ENCODE peak calls at places on chromosomes 1 and 21, in seven cellular contexts. A is endothelial cell of umbilical vein; J is breast epithelium; I is right lobe of liver; R is spleen; D is CD8-positive, alpha-beta T cell; X is BE2C. H is an unnamed sample.

GRCh38 chr1:78647238-78647637 is 2.4 kb upstream of the IFI44 start:
- DNase-seq in D (no peak), X (no peak), J (no peak), R (no peak), I (no peak), A (no peak), H (no peak)

GRCh38 chr1:184329962-184330868 is 56.6 kb upstream of the C1orf21 start:
- DNase-seq in R (no peak), A (peak; percentile 97), X (no peak), J (no peak), D (no peak), I (no peak), H (no peak)

GRCh38 chr1:79726321-79726720 is 719.8 kb upstream of the ADGRL4 start:
- DNase-seq in D (no peak), I (no peak), A (no peak), J (no peak), R (no peak), X (no peak), H (no peak)

GRCh38 chr1:187053876-187054275 is 225.1 kb downstream of the PLA2G4A start:
- DNase-seq in R (no peak), D (no peak), A (no peak), I (no peak), J (no peak), X (no peak), H (no peak)

GRCh38 chr1:113307771-113308451 is 82.4 kb upstream of the MAGI3 start:
- DNase-seq in R (no peak), X (no peak), A (no peak), J (no peak), I (no peak), D (no peak), H (peak; percentile 62)

GRCh38 chr1:66733348-66734017 is 18.8 kb upstream of the DYNLT5 start:
- DNase-seq in A (peak; percentile 56), X (no peak), I (no peak), J (no peak), D (no peak), R (no peak), H (no peak)

GRCh38 chr1:150922519-150922975 is 3.6 kb upstream of the SETDB1 start:
- DNase-seq in R (no peak), D (peak; percentile 77), X (peak; percentile 82), J (peak; percentile 58), I (peak; percentile 79), A (peak; percentile 72), H (peak; percentile 75)

GRCh38 chr1:58768971-58769808 is 14.7 kb downstream of the JUN start:
- DNase-seq in J (peak; percentile 66), I (peak; percentile 78), R (peak; percentile 76), A (peak; percentile 74), D (peak; percentile 50), X (peak; percentile 69), H (no peak)

GRCh38 chr21:27769763-27770162 is 802.9 kb upstream of the ADAMTS5 start:
- DNase-seq in D (no peak), R (no peak), I (no peak), J (no peak), X (no peak), A (no peak), H (no peak)

GRCh38 chr1:52906135-52906603 is 15.4 kb downstream of the ECHDC2 start:
- DNase-seq in R (no peak), I (peak; percentile 97), X (no peak), A (no peak), J (no peak), D (no peak), H (no peak)

GRCh38 chr21:41152149-41152548 is 15.8 kb upstream of the BACE2 start:
- DNase-seq in X (no peak), A (no peak), R (no peak), I (no peak), J (no peak), D (no peak), H (no peak)

GRCh38 chr21:39456665-39457064 is 4.9 kb downstream of the SH3BGR start:
- DNase-seq in A (no peak), D (no peak), I (no peak), R (no peak), X (no peak), J (no peak), H (no peak)

GRCh38 chr1:6591222-6591621 is 11.4 kb downstream of the ZBTB48 start:
- DNase-seq in J (no peak), A (peak; percentile 10), R (peak; percentile 88), X (no peak), I (no peak), D (no peak), H (no peak)
- H3K36me3 ChIP-seq in J (no peaks in the 10 kb centered on the region), A (peaks cover 4% of the 10 kb centered on the region), R (peaks cover 65% of the 10 kb centered on the region), X (peaks cover 31% of the 10 kb centered on the region), I (peaks cover 77% of the 10 kb centered on the region), D (peaks cover 59% of the 10 kb centered on the region), H (peaks cover 7% of the 10 kb centered on the region)

DNA sequence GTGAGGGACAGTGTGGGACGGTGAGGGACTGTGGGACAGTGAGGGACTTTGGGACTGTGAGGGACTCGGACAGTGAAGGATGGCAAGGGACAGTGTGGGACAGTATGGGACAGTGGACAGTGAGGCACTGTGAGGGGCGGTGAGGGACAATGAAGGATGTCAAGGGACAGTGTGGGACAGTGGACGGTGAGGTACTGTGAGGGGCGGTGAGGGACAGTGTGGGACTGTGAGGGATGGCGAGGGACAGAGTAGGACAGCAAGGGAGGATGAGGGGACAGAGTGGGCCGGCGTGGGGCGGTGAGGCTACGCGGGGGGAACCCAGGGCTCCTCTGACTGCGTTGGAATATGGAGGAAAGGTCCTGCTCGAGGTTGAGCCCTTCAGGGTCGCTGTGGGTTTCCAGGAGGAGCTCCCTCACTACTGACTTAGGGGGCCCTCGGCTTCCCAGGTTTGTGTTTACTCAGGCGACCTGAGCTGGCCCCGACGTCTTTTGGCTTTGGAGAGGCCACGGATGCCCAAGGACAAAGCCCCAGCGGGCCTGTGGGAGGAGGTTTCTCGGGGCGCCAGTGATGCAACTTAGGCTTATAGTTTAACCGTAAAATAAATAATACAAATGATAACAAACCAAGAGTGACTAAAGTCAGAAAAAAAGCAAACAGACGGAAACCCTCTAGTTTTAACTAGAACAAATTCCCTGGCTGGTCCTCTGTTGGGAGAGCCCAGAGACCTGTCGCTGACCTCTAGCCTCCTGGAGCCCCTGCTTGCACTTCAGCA is 1.1 kb upstream of the ERRFI1 start:
- DNase-seq in X (no peak), R (no peak), D (no peak), I (peak; percentile 94), A (no peak), J (no peak), H (no peak)
- H3K4me3 ChIP-seq in X (no peak overlapping the region), R (no peak overlapping the region), D (no peak overlapping the region), I (peak overlapping the region; percentile 76), A (no peak overlapping the region), J (peak overlapping the region; percentile 91), H (peak overlapping the region; percentile 62)

DNA sequence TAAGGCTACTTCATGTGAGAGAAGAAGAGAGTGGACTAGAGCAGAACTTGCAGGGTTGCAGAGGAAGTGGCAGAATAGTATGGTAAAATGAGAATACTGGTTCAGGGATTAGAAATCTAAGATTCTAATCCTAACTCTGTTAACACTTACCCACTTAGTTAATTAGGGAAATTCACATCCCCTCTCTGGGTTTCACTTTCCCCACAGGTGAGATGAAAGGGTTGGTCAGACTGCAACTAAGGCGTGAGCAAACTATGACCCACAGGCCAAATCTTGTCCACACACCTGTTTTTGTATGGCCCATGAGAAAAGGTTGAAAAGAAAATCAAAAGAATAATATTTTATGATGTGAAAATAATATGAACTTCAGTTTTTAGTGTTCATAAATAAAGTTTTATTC is 117.5 kb downstream of the MACF1 start:
- DNase-seq in I (no peak), J (no peak), R (no peak), X (no peak), A (no peak), D (no peak), H (no peak)
- H3K36me3 ChIP-seq in I (peaks cover 94% of the 10 kb centered on the region), J (peaks cover 10% of the 10 kb centered on the region), R (peaks cover 88% of the 10 kb centered on the region), X (no peaks in the 10 kb centered on the region), A (peaks cover 49% of the 10 kb centered on the region), D (peaks cover 76% of the 10 kb centered on the region), H (peaks cover 3% of the 10 kb centered on the region)

GRCh38 chr21:46066843-46067331 is 31.0 kb upstream of the COL6A2 start:
- DNase-seq in R (no peak), D (peak; percentile 6), A (no peak), X (no peak), J (peak; percentile 17), I (no peak), H (no peak)
- H3K4me3 ChIP-seq in R (no peak overlapping the region), D (no peak overlapping the region), A (no peak overlapping the region), X (no peak overlapping the region), J (no peak overlapping the region), I (no peak overlapping the region), H (no peak overlapping the region)

GRCh38 chr1:93137604-93138292 is 42.5 kb downstream of the TMED5 start:
- DNase-seq in D (no peak), X (no peak), A (no peak), R (no peak), I (no peak), J (no peak), H (no peak)
- H3K36me3 ChIP-seq in D (peaks cover 24% of the 10 kb centered on the region), X (peaks cover 8% of the 10 kb centered on the region), A (peaks cover 10% of the 10 kb centered on the region), R (peaks cover 45% of the 10 kb centered on the region), I (peaks cover 17% of the 10 kb centered on the region), J (peaks cover 3% of the 10 kb centered on the region), H (no peaks in the 10 kb centered on the region)

DNA sequence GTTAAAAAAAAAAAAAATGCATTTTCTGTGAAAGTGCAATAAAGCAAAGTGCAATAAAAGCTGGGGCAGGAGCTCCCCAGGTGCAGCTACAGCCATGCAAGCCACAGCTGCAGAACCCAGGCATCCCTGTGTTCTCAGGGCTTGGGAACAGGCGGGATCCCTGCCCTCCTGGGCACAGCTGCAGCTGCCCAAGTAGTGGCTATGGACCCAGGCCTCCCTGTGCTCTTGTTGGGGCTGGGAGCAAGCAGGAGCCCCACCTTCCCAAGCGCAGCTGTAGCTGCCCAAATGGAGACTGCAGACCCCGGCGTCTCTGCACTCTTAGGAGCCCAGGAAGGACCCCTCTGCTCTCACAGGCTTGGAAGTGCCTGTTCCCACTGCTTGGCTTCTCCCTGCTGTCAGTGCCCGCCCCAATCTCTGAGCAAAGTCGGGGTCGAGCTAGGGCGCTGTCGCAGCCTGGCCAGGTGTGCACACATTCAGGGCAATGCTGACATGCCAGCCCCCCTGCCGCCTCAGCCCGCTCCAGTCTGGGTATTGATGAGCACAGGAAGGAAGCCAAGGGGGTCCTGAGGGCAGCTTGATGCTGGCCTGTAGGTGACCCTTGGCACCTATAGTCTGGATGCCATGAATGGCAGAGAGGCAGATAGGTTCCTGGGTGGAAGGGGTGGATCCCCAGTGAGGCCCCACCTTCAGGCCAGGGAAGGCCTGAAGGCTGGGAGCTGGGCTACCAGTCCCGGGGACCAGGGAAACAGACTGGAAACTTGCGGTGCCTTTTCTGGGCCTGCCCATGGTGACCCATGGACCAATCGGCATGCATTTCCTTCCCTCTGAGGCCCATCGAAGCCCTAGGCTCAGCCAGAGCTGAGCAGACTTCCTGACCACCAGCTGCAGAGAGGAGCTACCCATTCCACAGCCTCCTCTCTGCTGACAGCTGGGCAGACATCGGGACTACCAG is 58.6 kb downstream of the RRAGC start:
- DNase-seq in D (no peak), A (no peak), J (no peak), X (no peak), R (no peak), I (no peak), H (no peak)
- H3K4me3 ChIP-seq in D (no peak overlapping the region), A (no peak overlapping the region), J (no peak overlapping the region), X (no peak overlapping the region), R (no peak overlapping the region), I (no peak overlapping the region), H (no peak overlapping the region)

GRCh38 chr1:43171312-43171875 is 696 bp downstream of the EBNA1BP2 start:
- DNase-seq in R (no peak), X (no peak), I (no peak), A (peak; percentile 6), D (no peak), J (no peak), H (no peak)

GRCh38 chr1:43165765-43166164 is 6.3 kb downstream of the EBNA1BP2 start:
- DNase-seq in J (no peak), A (no peak), X (no peak), R (no peak), D (no peak), I (no peak), H (no peak)
- H3K36me3 ChIP-seq in J (peaks cover 14% of the 10 kb centered on the region), A (peaks cover 21% of the 10 kb centered on the region), X (peaks cover 5% of the 10 kb centered on the region), R (peaks cover 66% of the 10 kb centered on the region), D (peaks cover 41% of the 10 kb centered on the region), I (peaks cover 58% of the 10 kb centered on the region), H (peaks cover 4% of the 10 kb centered on the region)

H was measured in kidney epithelial cell.